ENCODE peak calls at places on chromosomes 3 and 15, in four cellular contexts. X is bronchial epithelial cell, O is NCI-H1436, Y is left colon. H is an unnamed sample.

GRCh38 chr15:65033659-65034269 is 4.3 kb upstream of the MTFMT start:
- DNase-seq in O (peak; percentile 12), Y (no peak), X (peak; percentile 55), H (peak; percentile 69)

GRCh38 chr15:66755298-66756068 is 53.4 kb downstream of the SMAD6 start:
- DNase-seq in X (no peak), O (no peak), Y (no peak), H (no peak)

GRCh38 chr3:183182732-183183610 is 20.4 kb upstream of the LAMP3 start:
- DNase-seq in O (no peak), Y (no peak), X (no peak), H (no peak)

GRCh38 chr15:60350121-60350520 is 47.7 kb downstream of the ANXA2 start:
- DNase-seq in Y (no peak), O (no peak), X (no peak), H (no peak)

GRCh38 chr3:183122257-183122932 is 23.1 kb upstream of the MCCC1 start:
- DNase-seq in O (peak; percentile 64), Y (no peak), X (peak; percentile 54), H (peak; percentile 63)

GRCh38 chr3:106629215-106629832 is 747.9 kb upstream of the CCDC54 start:
- DNase-seq in O (no peak), Y (no peak), X (no peak), H (no peak)

GRCh38 chr15:78097667-78098066 is 5.3 kb downstream of the SH2D7 start:
- DNase-seq in O (no peak), X (no peak), Y (no peak), H (no peak)

GRCh38 chr15:33028495-33028894 is 166.0 kb downstream of the FMN1 start:
- DNase-seq in O (no peak), Y (no peak), X (no peak), H (no peak)

GRCh38 chr3:48486952-48487351 is 17.0 kb downstream of the SHISA5 start:
- DNase-seq in X (no peak), Y (no peak), O (no peak), H (no peak)

GRCh38 chr3:44659434-44659833 is 10.9 kb downstream of the ZNF35 start:
- DNase-seq in Y (no peak), O (no peak), X (no peak), H (no peak)

GRCh38 chr15:67178569-67179210 is 75.8 kb downstream of the AAGAB start:
- DNase-seq in Y (no peak), X (peak; percentile 79), O (no peak), H (no peak)

GRCh38 chr3:143443851-143444331 is 324.3 kb downstream of the CHST2 start:
- DNase-seq in Y (peak; percentile 49), X (peak; percentile 99), O (no peak), H (no peak)

GRCh38 chr3:177473184-177473583 is 275.9 kb upstream of the TBL1XR1 start:
- DNase-seq in O (no peak), X (no peak), Y (no peak), H (no peak)

GRCh38 chr15:56978898-56979662 is 60.6 kb downstream of the TCF12 start:
- DNase-seq in X (peak; percentile 93), Y (no peak), O (no peak), H (no peak)

GRCh38 chr15:22992026-22992331 is 11.8 kb upstream of the CYFIP1 start:
- DNase-seq in Y (no peak), O (no peak), X (no peak), H (no peak)

GRCh38 chr15:40108061-40108854 is 421 bp downstream of the BMF start:
- DNase-seq in O (no peak), Y (peak; percentile 67), X (no peak), H (peak; percentile 33)

GRCh38 chr15:61820951-61821350 is 239.3 kb downstream of the VPS13C start:
- DNase-seq in X (no peak), O (no peak), Y (no peak), H (no peak)

GRCh38 chr15:39156636-39157255 is 424.1 kb upstream of the THBS1 start:
- DNase-seq in X (no peak), O (no peak), Y (no peak), H (no peak)

GRCh38 chr3:169771651-169772529 is 1.3 kb upstream of the MYNN start:
- DNase-seq in X (peak; percentile 73), O (peak; percentile 89), Y (peak; percentile 56), H (peak; percentile 95)

GRCh38 chr3:10814623-10815022 is 1.4 kb upstream of the SLC6A11 start:
- DNase-seq in X (no peak), O (no peak), Y (no peak), H (no peak)

GRCh38 chr3:134351421-134351820 is 22.8 kb downstream of the AMOTL2 start:
- DNase-seq in X (no peak), Y (no peak), O (no peak), H (no peak)

GRCh38 chr3:8443829-8444791 is 57.5 kb upstream of the LMCD1 start:
- DNase-seq in O (no peak), Y (peak; percentile 87), X (peak; percentile 98), H (peak; percentile 3)

GRCh38 chr3:49256152-49256551 is 20.9 kb downstream of the C3orf62 start:
- DNase-seq in O (no peak), Y (no peak), X (no peak), H (no peak)

GRCh38 chr3:127600749-127601456 is 2.7 kb downstream of the MCM2 start:
- DNase-seq in X (no peak), O (no peak), Y (no peak), H (no peak)

GRCh38 chr15:98946301-98947255 is 61.0 kb downstream of the PGPEP1L start:
- DNase-seq in Y (no peak), O (no peak), X (no peak), H (peak; percentile 8)

GRCh38 chr15:42264790-42265189 is 8.2 kb upstream of the GANC start:
- DNase-seq in X (no peak), O (no peak), Y (no peak), H (no peak)

GRCh38 chr3:150875548-150875947 is 29.7 kb downstream of the MINDY4B start:
- DNase-seq in Y (no peak), X (peak; percentile 33), O (no peak), H (no peak)

GRCh38 chr3:12662593-12663310 is 1.2 kb downstream of the RAF1 start:
- DNase-seq in X (peak; percentile 72), Y (peak; percentile 52), O (no peak), H (peak; percentile 70)

GRCh38 chr3:196122021-196122687 is 40.3 kb upstream of the TFRC start:
- DNase-seq in O (no peak), X (no peak), Y (no peak), H (no peak)

GRCh38 chr15:55587321-55588069 is 650 bp downstream of the PYGO1 start:
- DNase-seq in Y (no peak), X (no peak), O (no peak), H (peak; percentile 49)

GRCh38 chr3:195072916-195073564 is 197.9 kb downstream of the XXYLT1 start:
- DNase-seq in O (no peak), Y (peak; percentile 1), X (no peak), H (no peak)

GRCh38 chr3:118863731-118864322 is 170.8 kb downstream of the IGSF11 start:
- DNase-seq in O (no peak), X (peak; percentile 34), Y (no peak), H (peak; percentile 67)

GRCh38 chr15:81400640-81401236 is 26.7 kb upstream of the TMC3 start:
- DNase-seq in X (peak; percentile 68), Y (no peak), O (peak; percentile 14), H (peak; percentile 62)

GRCh38 chr3:62592408-62592807 is 219.1 kb upstream of the FEZF2 start:
- DNase-seq in O (no peak), Y (no peak), X (no peak), H (no peak)

GRCh38 chr15:44099671-44100070 is 95.4 kb downstream of the FRMD5 start:
- DNase-seq in Y (no peak), X (no peak), O (no peak), H (no peak)

GRCh38 chr15:30940359-30940758 is 36.6 kb downstream of the FAN1 start:
- DNase-seq in X (no peak), O (no peak), Y (no peak), H (no peak)

GRCh38 chr3:189982299-189982945 is 138.3 kb downstream of the P3H2 start:
- DNase-seq in O (no peak), X (no peak), Y (no peak), H (no peak)

H was measured in NCI-H82.